ENCODE peak calls at places on chromosomes 13 and 19, in seven cellular contexts. W, N, R, Y, M, V and D are unnamed samples.
A peak's percentile ranks its signal among the peaks of the same experiment; 100 is the strongest.

GRCh38 chr13:67230774-67231480 is 791 bp upstream of the PCDH9 start:
- DNase-seq in R (peak; percentile 60), W (peak; percentile 22), N (peak; percentile 19), V (peak; percentile 2), M (peak; percentile 79), Y (peak; percentile 64), D (no peak)

GRCh38 chr13:20401586-20401957 is 124.1 kb downstream of the CRYL1 start:
- DNase-seq in V (no peak), M (peak; percentile 35), W (no peak), N (no peak), Y (no peak), R (no peak), D (no peak)

GRCh38 chr13:93769126-93769525 is 542.5 kb downstream of the GPC6 start:
- DNase-seq in N (no peak), Y (no peak), R (no peak), M (peak; percentile 64), V (no peak), W (no peak), D (no peak)

GRCh38 chr19:1648926-1649541 is 3.4 kb downstream of the TCF3 start:
- DNase-seq in W (no peak), V (no peak), Y (no peak), R (peak; percentile 55), N (no peak), M (no peak), D (no peak)

GRCh38 chr19:1725100-1726064 is 27.9 kb upstream of the ONECUT3 start:
- DNase-seq in N (peak; percentile 46), Y (peak; percentile 50), M (peak; percentile 65), V (peak; percentile 7), R (peak; percentile 60), W (peak; percentile 90), D (no peak)

GRCh38 chr19:27792576-27793127 is 1420.3 kb downstream of the UQCRFS1 start:
- DNase-seq in N (no peak), R (no peak), W (no peak), Y (no peak), V (no peak), M (no peak), D (no peak)

GRCh38 chr19:5407356-5407755 is 47.9 kb upstream of the ZNRF4 start:
- DNase-seq in M (peak; percentile 11), V (no peak), R (no peak), N (no peak), Y (no peak), W (no peak), D (no peak)

GRCh38 chr13:29707876-29708543 is 112.5 kb upstream of the SLC7A1 start:
- DNase-seq in W (peak; percentile 54), R (peak; percentile 73), M (peak; percentile 65), Y (no peak), N (peak; percentile 31), V (peak; percentile 18), D (peak; percentile 3)

GRCh38 chr13:110519506-110519905 is 42.0 kb downstream of the RAB20 start:
- DNase-seq in V (no peak), W (no peak), R (no peak), Y (peak; percentile 11), N (no peak), M (no peak), D (no peak)

GRCh38 chr19:49133621-49134454 is 14.5 kb downstream of the PPFIA3 start:
- DNase-seq in V (no peak), M (peak; percentile 68), R (peak; percentile 83), Y (peak; percentile 69), W (no peak), N (peak; percentile 49), D (no peak)

GRCh38 chr13:78603240-78603947 is at the start of gene POU4F1:
- DNase-seq in Y (peak; percentile 59), R (peak; percentile 90), M (peak; percentile 32), W (peak; percentile 44), N (peak; percentile 56), V (peak; percentile 43), D (peak; percentile 57)

GRCh38 chr19:8041553-8041952 is 11.0 kb upstream of the CCL25 start:
- DNase-seq in W (no peak), R (no peak), N (no peak), V (no peak), M (no peak), Y (no peak), D (no peak)

GRCh38 chr13:105838231-105838630 is 697.2 kb downstream of the EFNB2 start:
- DNase-seq in Y (no peak), W (no peak), M (no peak), N (no peak), V (no peak), R (no peak), D (no peak)

GRCh38 chr19:10193666-10194499 is 870 bp downstream of the DNMT1 start:
- DNase-seq in W (peak; percentile 74), M (peak; percentile 35), Y (no peak), N (no peak), R (peak; percentile 19), V (peak; percentile 12), D (no peak)

GRCh38 chr13:50420720-50421456 is 405.6 kb downstream of the KCNRG start:
- DNase-seq in N (no peak), M (no peak), R (no peak), V (no peak), W (no peak), Y (no peak), D (no peak)

GRCh38 chr19:12984143-12984627 is 11.1 kb upstream of the NFIX start:
- DNase-seq in W (no peak), M (no peak), N (no peak), Y (no peak), V (no peak), R (no peak), D (no peak)

GRCh38 chr19:1315470-1316166 is 29.9 kb downstream of the EFNA2 start:
- DNase-seq in M (peak; percentile 64), V (no peak), W (no peak), R (peak; percentile 65), N (peak; percentile 15), Y (peak; percentile 60), D (no peak)

GRCh38 chr19:2230807-2231533 is 5.2 kb downstream of the PLEKHJ1 start:
- DNase-seq in V (no peak), M (no peak), W (no peak), N (no peak), Y (no peak), R (no peak), D (no peak)

GRCh38 chr13:44243198-44243852 is 130.3 kb upstream of the SERP2 start:
- DNase-seq in Y (peak; percentile 43), M (peak; percentile 77), V (no peak), R (peak; percentile 60), W (peak; percentile 68), N (no peak), D (no peak)

GRCh38 chr19:34504809-34505291 is 23.3 kb downstream of the WTIP start:
- DNase-seq in M (no peak), R (no peak), Y (no peak), W (no peak), V (no peak), N (no peak), D (no peak)

GRCh38 chr13:24124789-24125476 is 35.6 kb upstream of the SPATA13 start:
- DNase-seq in Y (no peak), V (no peak), M (no peak), W (no peak), N (no peak), R (no peak), D (no peak)